ENCODE peak calls at places on chromosomes 2 and 18, in four cellular contexts. A is fibroblast of lung; S is naive thymus-derived CD4-positive, alpha-beta T cell; I is effector memory CD4-positive, alpha-beta T cell. B is an unnamed sample. For H3K4me1, the result is how much of the 10 kb centered on the place peaks cover.

GRCh38 chr2:203097735-203098134 is 83.1 kb downstream of the NBEAL1 start:
- DNase-seq in A (no peak), S (no peak), I (no peak), B (no peak)

GRCh38 chr2:47119001-47119400 is 36.1 kb downstream of the STPG4 start:
- DNase-seq in S (no peak), I (no peak), A (peak), B (no peak)

GRCh38 chr18:62898359-62898758 is 183.0 kb downstream of the PHLPP1 start:
- DNase-seq in A (no peak), I (no peak), S (no peak), B (no peak)

GRCh38 chr2:59307196-59307595 is 1066.1 kb upstream of the FANCL start:
- DNase-seq in S (no peak), A (no peak), I (no peak), B (no peak)

GRCh38 chr2:239953418-239954061 is 71.6 kb downstream of the NDUFA10 start:
- DNase-seq in A (peak), I (no peak), S (no peak), B (peak)

GRCh38 chr2:20482711-20483110 is 35.8 kb downstream of the RHOB start:
- DNase-seq in I (no peak), S (no peak), A (no peak), B (no peak)

GRCh38 chr2:159600752-159601151 is 15.6 kb downstream of the BAZ2B start:
- DNase-seq in I (no peak), A (no peak), S (no peak), B (no peak)

GRCh38 chr2:15107137-15107536 is 454.0 kb downstream of the NBAS start:
- DNase-seq in A (no peak), S (no peak), I (no peak), B (no peak)

GRCh38 chr2:149472413-149472812 is 115.2 kb downstream of the MMADHC start:
- DNase-seq in I (no peak), S (no peak), A (no peak), B (no peak)

GRCh38 chr2:231399853-231400667 is 4.5 kb downstream of the B3GNT7 start:
- DNase-seq in I (no peak), A (peak), S (no peak), B (peak)

GRCh38 chr2:159539701-159540100 is 76.6 kb downstream of the BAZ2B start:
- DNase-seq in S (no peak), A (no peak), I (no peak), B (no peak)

GRCh38 chr18:7132356-7133115 is 14.9 kb upstream of the LAMA1 start:
- DNase-seq in I (no peak), A (no peak), S (no peak), B (no peak)

GRCh38 chr2:46984642-46985476 is 69.3 kb upstream of the MCFD2 start:
- DNase-seq in A (peak), S (no peak), I (no peak), B (no peak)

GRCh38 chr2:37526323-37526722 is 145.1 kb downstream of the CDC42EP3 start:
- DNase-seq in I (no peak), S (no peak), A (no peak), B (no peak)

GRCh38 chr2:204074434-204074833 is 137.9 kb downstream of the ICOS start:
- DNase-seq in S (no peak), A (no peak), I (no peak), B (no peak)

GRCh38 chr18:48441405-48441881 is 32.3 kb upstream of the ZBTB7C start:
- DNase-seq in A (peak), I (no peak), S (no peak), B (peak)

GRCh38 chr2:204177977-204178522 is 241.5 kb downstream of the ICOS start:
- DNase-seq in I (peak), A (peak), S (peak), B (peak)

GRCh38 chr2:128520340-128520739 is 201.7 kb upstream of the HS6ST1 start:
- DNase-seq in A (no peak), I (no peak), S (no peak), B (no peak)

GRCh38 chr2:211673054-211673628 is 865.5 kb downstream of the ERBB4 start:
- DNase-seq in A (no peak), S (no peak), I (no peak), B (no peak)

GRCh38 chr2:120235681-120236080 is 12.5 kb upstream of the TMEM185B start:
- DNase-seq in A (no peak), S (no peak), I (no peak), B (no peak)

GRCh38 chr2:29309090-29310054 is 194.2 kb downstream of the CLIP4 start:
- DNase-seq in A (peak), S (peak), I (no peak), B (peak)

GRCh38 chr2:144086965-144087364 is 433.0 kb downstream of the ZEB2 start:
- DNase-seq in I (no peak), A (peak), S (no peak), B (no peak)

GRCh38 chr18:8706981-8707940 is 1.9 kb downstream of the MTCL1 start:
- DNase-seq in I (no peak), A (peak), S (peak), B (peak)

GRCh38 chr18:8708670-8709069 is 3.3 kb downstream of the MTCL1 start:
- DNase-seq in S (no peak), I (no peak), A (no peak), B (no peak)

GRCh38 chr18:8706545-8706980 is 1.2 kb downstream of the MTCL1 start:
- DNase-seq in A (no peak), I (no peak), S (peak), B (peak)

GRCh38 chr18:8709248-8710059 is 4.1 kb downstream of the MTCL1 start:
- DNase-seq in S (no peak), I (no peak), A (no peak), B (no peak)

GRCh38 chr18:8707946-8708345 is 2.6 kb downstream of the MTCL1 start:
- DNase-seq in A (no peak), I (no peak), S (no peak), B (no peak)
- H3K4me3 ChIP-seq in A (peak), I (no peak), S (no peak), B (no peak)

DNA sequence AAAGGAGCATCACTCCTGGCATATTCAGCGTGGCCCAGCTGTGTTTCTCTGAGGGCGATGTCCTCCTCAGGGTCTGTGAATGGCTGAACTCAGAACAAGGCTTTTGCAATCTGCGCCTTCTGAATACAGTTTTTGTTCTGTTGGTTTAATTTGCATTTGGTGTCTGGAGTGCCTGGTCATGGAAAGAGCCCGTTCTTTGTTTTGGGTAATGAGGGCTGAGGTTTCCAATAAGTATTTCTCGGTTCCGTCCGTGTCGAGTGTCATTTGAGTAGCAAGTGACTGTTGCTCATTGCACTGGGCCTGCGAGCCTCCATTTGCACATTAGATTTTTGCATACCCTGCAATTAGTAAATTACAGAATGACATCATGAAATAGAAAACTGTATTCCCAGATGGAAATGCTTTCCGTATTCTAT is 57.3 kb downstream of the NEDD4L start:
- DNase-seq in I (no peak), S (no peak), A (no peak), B (no peak)
- H3K4me1 ChIP-seq in I (under half), S (under half), A (under half), B (under half)

GRCh38 chr2:7572460-7572859 is 655.2 kb downstream of the RNF144A start:
- DNase-seq in I (no peak), S (peak), A (no peak), B (no peak)

GRCh38 chr2:7573166-7573845 is 656.1 kb downstream of the RNF144A start:
- DNase-seq in A (no peak), S (no peak), I (no peak), B (no peak)

GRCh38 chr2:7574385-7574784 is 657.2 kb downstream of the RNF144A start:
- DNase-seq in S (no peak), I (no peak), A (no peak), B (no peak)

DNA sequence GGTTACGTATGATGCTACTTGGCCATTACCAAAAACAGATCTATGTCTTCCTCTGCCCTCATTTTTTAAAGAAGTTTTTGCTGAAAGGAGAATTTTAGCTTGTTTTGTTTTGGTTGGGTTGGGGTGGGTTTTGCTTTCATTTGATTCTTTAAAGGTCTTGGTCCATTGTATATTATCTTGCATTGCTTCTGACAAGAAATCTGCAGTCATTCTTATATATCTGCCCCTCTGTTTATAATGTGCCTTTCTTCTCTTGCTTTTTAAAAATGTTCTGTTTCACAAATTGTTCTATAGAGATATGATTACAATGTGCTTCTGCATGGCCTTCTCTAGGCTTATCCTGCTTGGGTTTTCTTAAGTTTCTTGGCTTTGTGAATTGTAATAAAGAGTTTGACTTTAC is 660.6 kb downstream of the RNF144A start:
- DNase-seq in I (no peak), A (no peak), S (no peak), B (no peak)
- H3K4me3 ChIP-seq in I (no peak), A (no peak), S (no peak), B (no peak)

GRCh38 chr2:101995019-101995418 is 3.3 kb downstream of the IL1R2 start:
- DNase-seq in S (no peak), A (no peak), I (no peak), B (no peak)
- H3K4me1 ChIP-seq in S (under half), A (under half), I (under half), B (under half)

GRCh38 chr18:72866901-72867701 is 686 bp downstream of the NETO1 start:
- DNase-seq in I (no peak), S (no peak), A (no peak), B (no peak)

GRCh38 chr18:72867721-72868665 is at the start of gene NETO1:
- DNase-seq in A (no peak), I (no peak), S (no peak), B (peak)

GRCh38 chr18:72871091-72871490 is 3.3 kb upstream of the NETO1 start:
- DNase-seq in A (peak), S (no peak), I (no peak), B (no peak)

GRCh38 chr18:72868666-72869661 is 1.2 kb upstream of the NETO1 start:
- DNase-seq in A (no peak), I (no peak), S (no peak), B (no peak)

DNA sequence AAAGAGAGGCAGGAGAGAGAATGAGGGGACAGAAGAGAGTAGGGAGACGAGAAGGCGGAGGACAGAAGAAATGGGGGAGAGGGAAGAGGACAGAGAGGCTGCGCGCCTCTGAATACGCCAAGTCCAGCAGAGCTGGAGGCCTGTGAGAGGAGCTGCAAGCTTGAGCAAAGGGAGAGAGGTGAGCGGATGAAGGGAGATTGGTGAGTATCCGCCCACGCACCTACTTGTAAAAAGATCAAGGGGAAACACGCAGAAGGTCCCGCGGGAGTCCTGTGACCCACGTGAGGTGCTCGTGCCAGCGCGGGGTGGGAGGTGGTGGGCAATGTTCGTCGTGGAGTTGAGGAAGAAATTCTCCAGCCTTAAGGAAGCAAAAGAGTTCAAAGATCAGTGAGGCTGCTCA is 2.0 kb upstream of the NETO1 start:
- DNase-seq in A (no peak), I (no peak), S (no peak), B (peak)
- H3K4me3 ChIP-seq in A (no peak), I (no peak), S (no peak), B (peak)

DNA sequence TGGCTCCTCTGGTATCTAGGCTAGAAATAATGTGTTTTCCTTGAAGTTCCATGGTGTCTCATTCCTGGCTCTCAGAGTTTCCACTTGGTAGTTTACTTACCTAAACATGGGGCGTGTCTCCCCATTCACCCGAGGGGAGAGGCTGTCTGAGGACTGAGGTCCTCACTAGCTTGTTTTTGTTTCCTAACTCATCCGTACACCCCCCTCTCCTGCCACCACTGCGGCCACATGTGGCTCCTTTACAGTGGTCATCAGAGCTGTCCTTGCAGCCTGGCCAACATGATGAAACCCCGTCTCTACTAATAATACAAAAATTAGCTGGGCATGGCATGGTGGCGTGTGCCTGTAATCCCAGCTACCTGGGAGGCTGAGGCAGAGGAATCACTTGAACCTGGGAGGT is 106.0 kb downstream of the ASAP2 start:
- DNase-seq in A (no peak), S (no peak), I (no peak), B (no peak)
- H3K4me1 ChIP-seq in A (under half), S (under half), I (under half), B (under half)

GRCh38 chr18:35950628-35950982 is 21.9 kb upstream of the RMP24 start:
- DNase-seq in I (no peak), S (no peak), A (no peak), B (no peak)
- H3K4me3 ChIP-seq in I (peak), S (no peak), A (no peak), B (peak)

GRCh38 chr2:85711578-85712060 is 17.5 kb downstream of the GNLY start:
- DNase-seq in S (no peak), A (no peak), I (no peak), B (no peak)
- H3K4me1 ChIP-seq in S (under half), A (under half), I (under half), B (under half)

GRCh38 chr2:237487496-237487895 is 445 bp downstream of the MLPH start:
- DNase-seq in A (no peak), I (no peak), S (no peak), B (no peak)
- H3K4me3 ChIP-seq in A (peak), I (no peak), S (no peak), B (peak)